ENCODE peak calls at places on chromosomes 3 and 15, in five cellular contexts. One of them, this sample, is unnamed.
A peak's percentile ranks its signal among the peaks of the same experiment; 100 is the strongest.

GRCh38 chr15:96270581-96271172 is 59.8 kb upstream of the NR2F2 start:
- DNase-seq in suprapubic skin: no peak
- DNase-seq in HCT116: peak; percentile 33
- DNase-seq in NB4: peak; percentile 48
- DNase-seq in heart left ventricle: no peak
- DNase-seq in this sample: no peak

GRCh38 chr3:14256561-14257342 is 78.1 kb downstream of the LSM3 start:
- DNase-seq in HCT116: no peak
- DNase-seq in heart left ventricle: no peak
- DNase-seq in NB4: no peak
- DNase-seq in suprapubic skin: no peak
- DNase-seq in this sample: no peak

GRCh38 chr15:21261396-21261964 is 178.8 kb downstream of the POTEB3 start:
- DNase-seq in NB4: no peak
- DNase-seq in suprapubic skin: peak; percentile 61
- DNase-seq in heart left ventricle: peak; percentile 65
- DNase-seq in HCT116: no peak
- DNase-seq in this sample: no peak

GRCh38 chr3:43327184-43327950 is 41.0 kb downstream of the SNRK start:
- DNase-seq in heart left ventricle: no peak
- DNase-seq in HCT116: no peak
- DNase-seq in NB4: peak; percentile 73
- DNase-seq in suprapubic skin: no peak
- DNase-seq in this sample: no peak

GRCh38 chr3:152071924-152072323 is 196.8 kb upstream of the MBNL1 start:
- DNase-seq in HCT116: peak; percentile 1
- DNase-seq in NB4: peak; percentile 28
- DNase-seq in heart left ventricle: no peak
- DNase-seq in suprapubic skin: no peak
- DNase-seq in this sample: no peak

GRCh38 chr3:181859518-181859917 is 147.8 kb downstream of the SOX2 start:
- DNase-seq in NB4: no peak
- DNase-seq in heart left ventricle: no peak
- DNase-seq in HCT116: no peak
- DNase-seq in suprapubic skin: no peak
- DNase-seq in this sample: no peak

GRCh38 chr3:51362476-51362875 is 22.6 kb upstream of the MANF start:
- DNase-seq in NB4: no peak
- DNase-seq in suprapubic skin: no peak
- DNase-seq in HCT116: no peak
- DNase-seq in heart left ventricle: no peak
- DNase-seq in this sample: no peak

GRCh38 chr3:169914321-169914720 is 2.9 kb downstream of the SAMD7 start:
- DNase-seq in HCT116: no peak
- DNase-seq in heart left ventricle: no peak
- DNase-seq in NB4: peak; percentile 22
- DNase-seq in suprapubic skin: no peak
- DNase-seq in this sample: no peak

GRCh38 chr3:194691481-194692281 is 6.0 kb downstream of the FAM43A start:
- DNase-seq in HCT116: no peak
- DNase-seq in NB4: no peak
- DNase-seq in suprapubic skin: no peak
- DNase-seq in heart left ventricle: no peak
- DNase-seq in this sample: no peak

GRCh38 chr3:196471551-196471950 is 32.0 kb downstream of the RNF168 start:
- DNase-seq in HCT116: no peak
- DNase-seq in NB4: no peak
- DNase-seq in heart left ventricle: no peak
- DNase-seq in suprapubic skin: no peak
- DNase-seq in this sample: no peak

GRCh38 chr3:32100465-32100864 is 6.0 kb upstream of the GPD1L start:
- DNase-seq in heart left ventricle: no peak
- DNase-seq in suprapubic skin: no peak
- DNase-seq in HCT116: no peak
- DNase-seq in NB4: no peak
- DNase-seq in this sample: no peak

GRCh38 chr3:131067983-131068382 is 41.3 kb downstream of the NEK11 start:
- DNase-seq in suprapubic skin: no peak
- DNase-seq in HCT116: no peak
- DNase-seq in heart left ventricle: no peak
- DNase-seq in NB4: no peak
- DNase-seq in this sample: no peak

GRCh38 chr3:181985386-181985785 is 273.7 kb downstream of the SOX2 start:
- DNase-seq in NB4: no peak
- DNase-seq in HCT116: no peak
- DNase-seq in heart left ventricle: no peak
- DNase-seq in suprapubic skin: no peak
- DNase-seq in this sample: no peak

GRCh38 chr3:171704814-171705213 is 105.5 kb downstream of the PLD1 start:
- DNase-seq in HCT116: no peak
- DNase-seq in NB4: no peak
- DNase-seq in suprapubic skin: no peak
- DNase-seq in heart left ventricle: no peak
- DNase-seq in this sample: no peak

GRCh38 chr3:171700157-171700556 is 110.1 kb downstream of the PLD1 start:
- DNase-seq in HCT116: no peak
- DNase-seq in suprapubic skin: no peak
- DNase-seq in heart left ventricle: no peak
- DNase-seq in NB4: no peak
- DNase-seq in this sample: no peak

GRCh38 chr3:171700653-171701052 is 109.6 kb downstream of the PLD1 start:
- DNase-seq in HCT116: no peak
- DNase-seq in NB4: peak; percentile 54
- DNase-seq in heart left ventricle: no peak
- DNase-seq in suprapubic skin: no peak
- DNase-seq in this sample: no peak

GRCh38 chr3:171703144-171703543 is 107.1 kb downstream of the PLD1 start:
- DNase-seq in HCT116: no peak
- DNase-seq in suprapubic skin: no peak
- DNase-seq in NB4: no peak
- DNase-seq in heart left ventricle: no peak
- DNase-seq in this sample: no peak

GRCh38 chr3:171704002-171704401 is 106.3 kb downstream of the PLD1 start:
- DNase-seq in suprapubic skin: no peak
- DNase-seq in heart left ventricle: no peak
- DNase-seq in HCT116: peak; percentile 28
- DNase-seq in NB4: peak; percentile 37
- DNase-seq in this sample: no peak
- TF ChIP-seq CTCF in suprapubic skin: peak; percentile 14
- TF ChIP-seq CTCF in heart left ventricle: peak; percentile 18
- TF ChIP-seq CTCF in HCT116: peak; percentile 76
- TF ChIP-seq CTCF in NB4: peak; percentile 41
- TF ChIP-seq CTCF in this sample: no peak

GRCh38 chr3:192957441-192957951 is 39.8 kb upstream of the MB21D2 start:
- DNase-seq in suprapubic skin: peak; percentile 66
- DNase-seq in NB4: peak; percentile 93
- DNase-seq in HCT116: no peak
- DNase-seq in heart left ventricle: no peak
- DNase-seq in this sample: no peak
- H3K4me3 ChIP-seq in suprapubic skin: no peak overlapping the region
- H3K4me3 ChIP-seq in NB4: peak overlapping the region; percentile 25
- H3K4me3 ChIP-seq in HCT116: no peak overlapping the region
- H3K4me3 ChIP-seq in heart left ventricle: peak overlapping the region; percentile 11
- H3K4me3 ChIP-seq in this sample: no peak overlapping the region

DNA sequence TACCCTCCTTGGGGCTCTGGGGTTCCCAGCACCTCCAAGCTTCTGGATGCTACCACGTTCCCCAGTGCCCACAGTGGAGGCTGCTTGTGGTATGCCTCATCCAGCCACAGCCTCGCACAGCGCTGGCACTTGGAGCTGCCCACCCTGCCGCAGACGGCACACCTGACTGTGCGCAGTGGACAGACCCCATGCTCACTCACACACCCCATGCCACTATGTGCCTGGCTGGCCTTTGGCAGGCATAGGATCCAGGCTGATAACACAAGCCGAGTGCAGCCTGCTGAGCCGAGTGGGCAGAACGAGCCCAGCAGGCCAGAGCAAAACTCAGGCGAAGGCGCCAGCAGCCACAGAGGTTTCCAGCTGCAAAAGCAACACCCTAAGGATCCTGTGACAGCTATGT is 311.5 kb downstream of the ULK4 start:
- DNase-seq in suprapubic skin: no peak
- DNase-seq in HCT116: no peak
- DNase-seq in NB4: no peak
- DNase-seq in heart left ventricle: no peak
- DNase-seq in this sample: no peak
- TF ChIP-seq POLR2A in suprapubic skin: no peak
- TF ChIP-seq POLR2A in HCT116: no peak
- TF ChIP-seq POLR2A in NB4: no peak
- TF ChIP-seq POLR2A in heart left ventricle: no peak
- TF ChIP-seq POLR2A in this sample: no peak

GRCh38 chr3:57983734-57984518 is 24.3 kb upstream of the FLNB start:
- DNase-seq in suprapubic skin: no peak
- DNase-seq in NB4: peak; percentile 96
- DNase-seq in heart left ventricle: no peak
- DNase-seq in HCT116: no peak
- DNase-seq in this sample: peak; percentile 94

GRCh38 chr3:57985977-57986246 is 22.3 kb upstream of the FLNB start:
- DNase-seq in heart left ventricle: no peak
- DNase-seq in suprapubic skin: no peak
- DNase-seq in HCT116: no peak
- DNase-seq in NB4: no peak
- DNase-seq in this sample: no peak

GRCh38 chr3:57986261-57986660 is 22.0 kb upstream of the FLNB start:
- DNase-seq in suprapubic skin: no peak
- DNase-seq in heart left ventricle: no peak
- DNase-seq in HCT116: no peak
- DNase-seq in NB4: no peak
- DNase-seq in this sample: no peak

GRCh38 chr3:57982561-57983243 is 25.5 kb upstream of the FLNB start:
- DNase-seq in NB4: peak; percentile 54
- DNase-seq in suprapubic skin: no peak
- DNase-seq in HCT116: no peak
- DNase-seq in heart left ventricle: no peak
- DNase-seq in this sample: no peak

GRCh38 chr3:57985176-57985976 is 22.8 kb upstream of the FLNB start:
- DNase-seq in NB4: no peak
- DNase-seq in HCT116: no peak
- DNase-seq in suprapubic skin: no peak
- DNase-seq in heart left ventricle: no peak
- DNase-seq in this sample: no peak
- TF ChIP-seq CTCF in NB4: no peak
- TF ChIP-seq CTCF in HCT116: no peak
- TF ChIP-seq CTCF in suprapubic skin: no peak
- TF ChIP-seq CTCF in heart left ventricle: no peak
- TF ChIP-seq CTCF in this sample: no peak

GRCh38 chr3:187619461-187619860 is 50.7 kb downstream of the SST start:
- DNase-seq in HCT116: no peak
- DNase-seq in suprapubic skin: no peak
- DNase-seq in NB4: no peak
- DNase-seq in heart left ventricle: no peak
- DNase-seq in this sample: no peak
- H3K4me3 ChIP-seq in HCT116: no peak overlapping the region
- H3K4me3 ChIP-seq in suprapubic skin: no peak overlapping the region
- H3K4me3 ChIP-seq in NB4: no peak overlapping the region
- H3K4me3 ChIP-seq in heart left ventricle: no peak overlapping the region
- H3K4me3 ChIP-seq in this sample: no peak overlapping the region

GRCh38 chr3:48428088-48428862 is 1.6 kb downstream of the PLXNB1 start:
- DNase-seq in heart left ventricle: peak; percentile 47
- DNase-seq in suprapubic skin: no peak
- DNase-seq in NB4: no peak
- DNase-seq in HCT116: no peak
- DNase-seq in this sample: no peak
- TF ChIP-seq POLR2A in heart left ventricle: no peak
- TF ChIP-seq POLR2A in suprapubic skin: no peak
- TF ChIP-seq POLR2A in NB4: no peak
- TF ChIP-seq POLR2A in HCT116: no peak
- TF ChIP-seq POLR2A in this sample: no peak

DNA sequence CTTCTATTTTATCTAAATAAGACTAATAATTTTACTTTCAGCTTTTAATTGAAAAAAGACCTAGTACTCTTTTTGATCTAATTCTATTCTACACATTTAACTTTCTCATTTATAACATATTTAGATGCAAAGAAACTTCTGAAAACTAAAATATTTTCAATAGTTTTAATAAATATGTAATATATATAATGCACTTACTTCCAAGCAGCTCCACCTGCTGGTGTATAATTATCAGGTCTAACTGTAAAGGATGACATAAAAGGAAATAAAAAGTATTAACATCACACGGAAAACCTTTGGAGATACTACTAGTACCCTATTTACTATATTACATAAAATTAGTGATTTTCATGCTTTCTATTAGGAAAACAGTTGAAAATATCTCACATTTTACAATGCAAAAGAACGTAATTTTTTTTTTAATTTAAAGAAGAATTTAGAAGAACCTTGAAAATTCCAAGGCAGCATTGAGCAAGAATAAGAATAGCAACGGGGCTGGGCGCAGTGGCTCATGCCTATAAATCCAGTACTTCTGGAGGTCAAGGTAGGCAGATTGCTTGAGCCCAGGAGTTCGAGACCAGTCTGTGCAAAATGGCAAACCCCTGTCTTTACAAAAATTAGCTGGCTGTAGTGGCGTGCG is 10.2 kb downstream of the PLSCR5 start:
- DNase-seq in heart left ventricle: no peak
- DNase-seq in suprapubic skin: no peak
- DNase-seq in NB4: peak; percentile 6
- DNase-seq in HCT116: peak; percentile 16
- DNase-seq in this sample: no peak
- TF ChIP-seq CTCF in heart left ventricle: peak; percentile 24
- TF ChIP-seq CTCF in suprapubic skin: no peak
- TF ChIP-seq CTCF in NB4: no peak
- TF ChIP-seq CTCF in HCT116: peak; percentile 41
- TF ChIP-seq CTCF in this sample: no peak

GRCh38 chr3:149702691-149703426 is 45.0 kb upstream of the WWTR1 start:
- DNase-seq in NB4: no peak
- DNase-seq in heart left ventricle: no peak
- DNase-seq in suprapubic skin: no peak
- DNase-seq in HCT116: no peak
- DNase-seq in this sample: peak; percentile 42
- H3K4me3 ChIP-seq in NB4: no peak overlapping the region
- H3K4me3 ChIP-seq in heart left ventricle: no peak overlapping the region
- H3K4me3 ChIP-seq in suprapubic skin: no peak overlapping the region
- H3K4me3 ChIP-seq in HCT116: no peak overlapping the region
- H3K4me3 ChIP-seq in this sample: no peak overlapping the region